ENCODE peak calls at places on chromosomes 4 and X, in eight cellular contexts. K is H9; W is GM20000; Z is activated naive CD8-positive, alpha-beta T cell treated with anti-CD3 and anti-CD28 coated beads for 36 hours; J is nucleus accumbens; Q is endothelial cell; F is HFF-Myc; L is pons. G is an unnamed sample.

GRCh38 chr4:1206299-1207156 is 34.1 kb upstream of the SPON2 start:
- DNase-seq in K (peak), W (no peak), Z (no peak), J (no peak), Q (no peak), F (no peak), L (no peak), G (no peak)

GRCh38 chrX:54540289-54540688 is 10.3 kb downstream of the GNL3L start:
- DNase-seq in K (no peak), W (no peak), Z (no peak), J (no peak), Q (no peak), F (no peak), L (no peak), G (no peak)

GRCh38 chr4:150229538-150229937 is 151.3 kb downstream of the DCLK2 start:
- DNase-seq in K (no peak), W (no peak), Z (no peak), J (no peak), Q (no peak), F (no peak), L (no peak), G (no peak)

GRCh38 chr4:153246446-153247115 is 42.3 kb downstream of the TRIM2 start:
- DNase-seq in K (no peak), W (no peak), Z (no peak), J (no peak), Q (no peak), F (no peak), L (no peak), G (no peak)

GRCh38 chr4:148052448-148052847 is 320.6 kb downstream of the ARHGAP10 start:
- DNase-seq in K (no peak), W (no peak), Z (peak), J (no peak), Q (no peak), F (no peak), L (no peak), G (no peak)

GRCh38 chr4:52873861-52874343 is 11.8 kb downstream of the RASL11B start:
- DNase-seq in K (peak), W (no peak), Z (no peak), J (no peak), Q (no peak), F (no peak), L (no peak), G (no peak)

GRCh38 chr4:177447417-177448004 is 5.3 kb upstream of the AGA start:
- DNase-seq in K (no peak), W (no peak), Z (no peak), J (no peak), Q (no peak), F (no peak), L (no peak), G (no peak)

GRCh38 chr4:183783933-183784622 is 121.0 kb upstream of the STOX2 start:
- DNase-seq in K (no peak), W (no peak), Z (no peak), J (no peak), Q (no peak), F (no peak), L (no peak), G (no peak)

GRCh38 chr4:23333556-23333945 is 556.3 kb downstream of the PPARGC1A start:
- DNase-seq in K (no peak), W (no peak), Z (peak), J (no peak), Q (no peak), F (no peak), L (no peak), G (peak)

GRCh38 chr4:74056114-74056857 is 17.8 kb upstream of the CXCL3 start:
- DNase-seq in K (no peak), W (no peak), Z (no peak), J (no peak), Q (no peak), F (no peak), L (no peak), G (peak)

GRCh38 chr4:126268106-126268505 is 953.4 kb downstream of the FAT4 start:
- DNase-seq in K (no peak), W (no peak), Z (no peak), J (no peak), Q (no peak), F (no peak), L (no peak), G (peak)

GRCh38 chrX:74179071-74179470 is 124.9 kb upstream of the ZCCHC13 start:
- DNase-seq in K (no peak), W (no peak), Z (no peak), J (no peak), Q (no peak), F (no peak), L (no peak), G (peak)

GRCh38 chrX:11589573-11590110 is 76.1 kb downstream of the ARHGAP6 start:
- DNase-seq in K (no peak), W (no peak), Z (no peak), J (no peak), Q (no peak), F (no peak), L (no peak), G (no peak)

GRCh38 chr4:155241225-155241624 is 32.8 kb downstream of the NPY2R start:
- DNase-seq in K (no peak), W (no peak), Z (no peak), J (no peak), Q (no peak), F (no peak), L (no peak), G (no peak)